ENCODE peak calls at places on chromosome 4, in ten cellular contexts. Q, Y, P, F, N, X, E, H, T and B are unnamed samples.

GRCh38 chr4:39620551-39620950 is 18.1 kb downstream of the SMIM14 start:
- DNase-seq in X (no peak), P (peak), Q (no peak), H (no peak), F (no peak), E (no peak), Y (no peak), N (no peak), T (no peak), B (no peak)

GRCh38 chr4:38071801-38072567 is 111.8 kb downstream of the PTTG2 start:
- DNase-seq in N (no peak), Q (no peak), P (no peak), X (no peak), F (no peak), E (peak), H (peak), T (no peak), Y (peak), B (no peak)

GRCh38 chr4:100651499-100652165 is 133.8 kb upstream of the EMCN start:
- DNase-seq in F (no peak), P (no peak), T (no peak), Y (no peak), H (no peak), Q (no peak), X (no peak), N (no peak), E (peak), B (no peak)

GRCh38 chr4:30746735-30747134 is 26.6 kb downstream of the PCDH7 start:
- DNase-seq in Q (no peak), H (no peak), X (no peak), T (no peak), N (no peak), P (no peak), E (no peak), Y (no peak), F (no peak), B (no peak)

GRCh38 chr4:47381172-47381571 is 82.3 kb downstream of the COMMD8 start:
- DNase-seq in E (no peak), Q (no peak), Y (no peak), P (no peak), T (no peak), X (no peak), F (no peak), N (no peak), H (no peak), B (no peak)

GRCh38 chr4:46994007-46994405 is 625 bp upstream of the GABRA4 start:
- DNase-seq in N (no peak), F (no peak), X (no peak), T (no peak), H (no peak), Q (no peak), Y (no peak), E (no peak), P (peak), B (no peak)

GRCh38 chr4:155703486-155704227 is 37.0 kb downstream of the GUCY1A1 start:
- DNase-seq in Y (no peak), N (no peak), E (no peak), F (no peak), T (no peak), H (no peak), Q (no peak), P (peak), X (no peak), B (no peak)

GRCh38 chr4:88938138-88938537 is 118.8 kb downstream of the FAM13A start:
- DNase-seq in T (no peak), P (peak), Y (no peak), X (no peak), N (no peak), H (no peak), F (no peak), E (no peak), Q (peak), B (no peak)

GRCh38 chr4:83267121-83267834 is 17.3 kb downstream of the COQ2 start:
- DNase-seq in Q (no peak), T (no peak), N (no peak), E (no peak), Y (no peak), H (no peak), X (no peak), F (no peak), P (peak), B (peak)

GRCh38 chr4:680091-680490 is 5.7 kb downstream of the MYL5 start:
- DNase-seq in P (no peak), X (peak), N (no peak), T (no peak), Y (peak), E (peak), F (no peak), Q (no peak), H (no peak), B (no peak)

GRCh38 chr4:168648929-168649328 is 152.1 kb downstream of the PALLD start:
- DNase-seq in E (no peak), Y (no peak), Q (no peak), P (peak), T (no peak), H (no peak), X (no peak), N (no peak), F (no peak), B (no peak)

GRCh38 chr4:119667802-119668201 is 39.2 kb upstream of the PDE5A start:
- DNase-seq in H (no peak), E (no peak), Q (no peak), F (no peak), P (no peak), T (peak), N (no peak), X (no peak), Y (no peak), B (no peak)

GRCh38 chr4:125105561-125105960 is 209.2 kb upstream of the FAT4 start:
- DNase-seq in P (no peak), E (no peak), Q (no peak), N (no peak), T (no peak), F (no peak), X (no peak), Y (no peak), H (no peak), B (no peak)

GRCh38 chr4:110998308-110998707 is 375.4 kb upstream of the PITX2 start:
- DNase-seq in F (no peak), E (no peak), X (no peak), T (no peak), Y (no peak), Q (peak), N (peak), H (no peak), P (peak), B (no peak)

GRCh38 chr4:66123195-66123594 is 452.9 kb upstream of the EPHA5 start:
- DNase-seq in H (no peak), P (peak), T (no peak), E (no peak), N (no peak), Q (no peak), Y (no peak), F (no peak), X (no peak), B (no peak)